ENCODE peak calls at places on chromosomes 7 and 10, in eight cellular contexts. H, I, M, X, G, U, K and Q are unnamed samples.

GRCh38 chr7:2821161-2821841 is 22.8 kb downstream of the GNA12 start:
- DNase-seq in U (peak), H (peak), X (no peak), M (peak), I (no peak), K (no peak), G (no peak), Q (peak)

GRCh38 chr10:119268871-119269506 is 61.6 kb downstream of the GRK5 start:
- DNase-seq in M (peak), H (no peak), I (peak), K (no peak), U (no peak), G (no peak), X (no peak), Q (peak)

GRCh38 chr10:60425392-60426110 is 35.9 kb upstream of the ANK3 start:
- DNase-seq in I (no peak), M (peak), X (no peak), U (peak), K (no peak), G (no peak), H (peak), Q (peak)

GRCh38 chr10:31401287-31401686 is 82.3 kb downstream of the ZEB1 start:
- DNase-seq in X (no peak), G (no peak), U (no peak), I (no peak), K (no peak), H (no peak), M (no peak), Q (no peak)

GRCh38 chr10:75632750-75633462 is 201.5 kb downstream of the LRMDA start:
- DNase-seq in K (no peak), X (no peak), M (no peak), H (no peak), I (no peak), G (no peak), U (no peak), Q (no peak)

GRCh38 chr7:92057375-92057774 is 76.9 kb downstream of the CYP51A1 start:
- DNase-seq in U (peak), H (no peak), X (peak), K (peak), M (peak), G (no peak), I (no peak), Q (no peak)

GRCh38 chr10:37476285-37476684 is 350.9 kb downstream of the ANKRD30A start:
- DNase-seq in U (no peak), X (no peak), G (no peak), H (peak), K (no peak), M (no peak), I (no peak), Q (no peak)

GRCh38 chr7:158422551-158423189 is 165.0 kb downstream of the PTPRN2 start:
- DNase-seq in U (no peak), I (no peak), K (no peak), H (no peak), M (no peak), G (no peak), X (no peak), Q (no peak)

GRCh38 chr10:33799281-33799943 is 464.9 kb upstream of the NRP1 start:
- DNase-seq in X (no peak), G (no peak), K (no peak), M (no peak), I (no peak), U (no peak), H (peak), Q (no peak)

GRCh38 chr7:91846436-91846835 is 34.1 kb downstream of the MTERF1 start:
- DNase-seq in H (no peak), U (no peak), K (no peak), X (no peak), G (no peak), I (no peak), M (peak), Q (peak)

GRCh38 chr10:110629680-110630191 is 14.4 kb upstream of the RBM20 start:
- DNase-seq in H (no peak), U (peak), K (peak), M (peak), X (no peak), G (peak), I (no peak), Q (peak)

GRCh38 chr10:128927821-128928220 is 539.2 kb upstream of the MGMT start:
- DNase-seq in K (no peak), U (no peak), I (no peak), X (no peak), M (no peak), G (no peak), H (no peak), Q (no peak)

GRCh38 chr7:134320201-134320600 is 3.5 kb upstream of the SLC35B4 start:
- DNase-seq in G (no peak), I (no peak), K (no peak), H (no peak), M (no peak), U (no peak), X (no peak), Q (no peak)

GRCh38 chr7:107051376-107051775 is 6.9 kb downstream of the PRKAR2B start:
- DNase-seq in I (peak), K (no peak), G (no peak), U (no peak), M (peak), X (no peak), H (peak), Q (no peak)

GRCh38 chr10:14571866-14572507 is 202.7 kb downstream of the FAM107B start:
- DNase-seq in M (peak), U (peak), I (peak), K (peak), G (no peak), X (peak), H (no peak), Q (peak)

GRCh38 chr10:60703266-60704041 is 74.8 kb upstream of the CDK1 start:
- DNase-seq in H (no peak), U (no peak), G (no peak), K (no peak), M (no peak), I (no peak), X (no peak), Q (no peak)

GRCh38 chr10:133174689-133175263 is 14.8 kb downstream of the KNDC1 start:
- DNase-seq in I (no peak), K (no peak), H (no peak), G (no peak), M (no peak), U (no peak), X (no peak), Q (no peak)

GRCh38 chr10:22959292-22959691 is 31.4 kb downstream of the ARMC3 start:
- DNase-seq in K (no peak), X (no peak), G (no peak), M (no peak), I (no peak), H (no peak), U (no peak), Q (no peak)

GRCh38 chr7:91397612-91398011 is 133.4 kb downstream of the FZD1 start:
- DNase-seq in H (no peak), I (no peak), M (no peak), X (no peak), U (no peak), K (no peak), G (no peak), Q (no peak)

GRCh38 chr10:125169915-125170314 is 9.6 kb upstream of the CTBP2 start:
- DNase-seq in G (no peak), M (no peak), H (no peak), I (no peak), K (no peak), U (no peak), X (no peak), Q (no peak)

GRCh38 chr7:148473694-148474222 is 116.8 kb upstream of the C7orf33 start:
- DNase-seq in I (no peak), U (no peak), K (no peak), H (no peak), G (no peak), X (no peak), M (no peak), Q (no peak)